ENCODE peak calls at places on chromosomes 3 and 15, in eight cellular contexts. G is naive thymus-derived CD4-positive, alpha-beta T cell; J is right cardiac atrium; B is CD8-positive, alpha-beta memory T cell; S is breast epithelium; X is PC-3; O is tibial artery; Q is heart left ventricle. I is an unnamed sample.

GRCh38 chr3:124034016-124034808 is 42.3 kb upstream of the ROPN1 start:
- DNase-seq in G (peak), J (peak), B (no peak), S (no peak), X (peak), O (no peak), Q (peak), I (no peak)

GRCh38 chr3:127034195-127034989 is 51.5 kb downstream of the PLXNA1 start:
- DNase-seq in G (no peak), J (peak), B (no peak), S (no peak), X (no peak), O (no peak), Q (no peak), I (peak)

GRCh38 chr3:19881036-19881435 is 53.0 kb downstream of the EFHB start:
- DNase-seq in G (no peak), J (no peak), B (no peak), S (no peak), X (no peak), O (no peak), Q (no peak), I (no peak)

GRCh38 chr3:71339049-71339448 is 244.5 kb downstream of the FOXP1 start:
- DNase-seq in G (no peak), J (no peak), B (no peak), S (no peak), X (no peak), O (no peak), Q (no peak), I (no peak)

GRCh38 chr15:70014860-70015490 is 82.7 kb downstream of the TLE3 start:
- DNase-seq in G (no peak), J (no peak), B (no peak), S (no peak), X (no peak), O (no peak), Q (no peak), I (no peak)

GRCh38 chr15:48563944-48564343 is 81.6 kb downstream of the FBN1 start:
- DNase-seq in G (no peak), J (no peak), B (no peak), S (no peak), X (no peak), O (no peak), Q (no peak), I (no peak)

GRCh38 chr15:26864664-26865191 is 2.1 kb upstream of the GABRA5 start:
- DNase-seq in G (no peak), J (no peak), B (no peak), S (no peak), X (peak), O (no peak), Q (no peak), I (no peak)

GRCh38 chr3:44114142-44114541 is 127.5 kb upstream of the TOPAZ1 start:
- DNase-seq in G (no peak), J (peak), B (peak), S (no peak), X (peak), O (no peak), Q (peak), I (peak)

GRCh38 chr3:109346770-109347295 is 9.5 kb upstream of the DPPA4 start:
- DNase-seq in G (no peak), J (no peak), B (no peak), S (no peak), X (no peak), O (no peak), Q (no peak), I (no peak)

GRCh38 chr3:190338717-190339116 is 16.5 kb upstream of the CLDN1 start:
- DNase-seq in G (no peak), J (no peak), B (no peak), S (no peak), X (peak), O (no peak), Q (no peak), I (no peak)

GRCh38 chr3:107861904-107862303 is 228.9 kb downstream of the CD47 start:
- DNase-seq in G (no peak), J (no peak), B (no peak), S (no peak), X (no peak), O (no peak), Q (no peak), I (no peak)

GRCh38 chr15:96322401-96323249 is 7.9 kb upstream of the NR2F2 start:
- DNase-seq in G (no peak), J (peak), B (no peak), S (no peak), X (peak), O (peak), Q (peak), I (no peak)

GRCh38 chr3:122021811-122022401 is at the start of gene ILDR1:
- DNase-seq in G (no peak), J (no peak), B (no peak), S (peak), X (peak), O (no peak), Q (no peak), I (peak)

GRCh38 chr3:99384596-99384995 is 253.8 kb upstream of the COL8A1 start:
- DNase-seq in G (no peak), J (no peak), B (no peak), S (no peak), X (peak), O (no peak), Q (no peak), I (no peak)

GRCh38 chr15:72229076-72229946 is 1.7 kb downstream of the PKM start:
- DNase-seq in G (peak), J (no peak), B (peak), S (no peak), X (no peak), O (no peak), Q (peak), I (no peak)

GRCh38 chr3:13380991-13381390 is 39.1 kb downstream of the NUP210 start:
- DNase-seq in G (no peak), J (no peak), B (no peak), S (no peak), X (no peak), O (no peak), Q (no peak), I (no peak)

GRCh38 chr3:48594431-48595049 is 589 bp downstream of the COL7A1 start:
- DNase-seq in G (no peak), J (peak), B (no peak), S (no peak), X (no peak), O (no peak), Q (no peak), I (no peak)

GRCh38 chr15:63999177-63999576 is 47.1 kb downstream of the DAPK2 start:
- DNase-seq in G (no peak), J (no peak), B (no peak), S (no peak), X (no peak), O (no peak), Q (no peak), I (no peak)

GRCh38 chr3:61702453-61702852 is 141.1 kb downstream of the PTPRG start:
- DNase-seq in G (no peak), J (no peak), B (no peak), S (no peak), X (no peak), O (no peak), Q (no peak), I (no peak)

GRCh38 chr3:123751478-123751877 is 132.7 kb downstream of the MYLK start:
- DNase-seq in G (no peak), J (no peak), B (no peak), S (no peak), X (no peak), O (no peak), Q (no peak), I (no peak)

GRCh38 chr15:81341351-81341750 is 17.4 kb upstream of the STARD5 start:
- DNase-seq in G (no peak), J (no peak), B (no peak), S (no peak), X (no peak), O (no peak), Q (no peak), I (no peak)

GRCh38 chr3:119524931-119525662 is 26.8 kb downstream of the TIMMDC1 start:
- DNase-seq in G (no peak), J (no peak), B (no peak), S (no peak), X (peak), O (no peak), Q (no peak), I (no peak)

GRCh38 chr15:85330941-85331588 is 49.3 kb upstream of the AKAP13 start:
- DNase-seq in G (peak), J (peak), B (peak), S (peak), X (peak), O (peak), Q (peak), I (peak)

GRCh38 chr3:126114406-126115386 is 30.8 kb upstream of the SLC41A3 start:
- DNase-seq in G (no peak), J (no peak), B (no peak), S (peak), X (no peak), O (peak), Q (no peak), I (peak)

GRCh38 chr3:15241341-15241740 is 35.3 kb downstream of the CAPN7 start:
- DNase-seq in G (peak), J (peak), B (peak), S (no peak), X (peak), O (peak), Q (no peak), I (no peak)

GRCh38 chr3:139774570-139775302 is 97.0 kb upstream of the NMNAT3 start:
- DNase-seq in G (no peak), J (no peak), B (no peak), S (no peak), X (no peak), O (no peak), Q (no peak), I (no peak)

GRCh38 chr15:93250905-93251304 is 161.9 kb upstream of the RGMA start:
- DNase-seq in G (no peak), J (no peak), B (no peak), S (no peak), X (no peak), O (no peak), Q (peak), I (peak)

GRCh38 chr15:39588531-39589192 is 7.8 kb downstream of the THBS1 start:
- DNase-seq in G (no peak), J (no peak), B (no peak), S (no peak), X (peak), O (no peak), Q (no peak), I (no peak)

GRCh38 chr15:45386420-45386819 is 8.1 kb upstream of the GATM start:
- DNase-seq in G (no peak), J (peak), B (no peak), S (no peak), X (no peak), O (no peak), Q (peak), I (peak)
- H3K27ac ChIP-seq in G (no peak), J (peak), B (no peak), S (peak), X (no peak), O (peak), Q (peak), I (peak)

DNA sequence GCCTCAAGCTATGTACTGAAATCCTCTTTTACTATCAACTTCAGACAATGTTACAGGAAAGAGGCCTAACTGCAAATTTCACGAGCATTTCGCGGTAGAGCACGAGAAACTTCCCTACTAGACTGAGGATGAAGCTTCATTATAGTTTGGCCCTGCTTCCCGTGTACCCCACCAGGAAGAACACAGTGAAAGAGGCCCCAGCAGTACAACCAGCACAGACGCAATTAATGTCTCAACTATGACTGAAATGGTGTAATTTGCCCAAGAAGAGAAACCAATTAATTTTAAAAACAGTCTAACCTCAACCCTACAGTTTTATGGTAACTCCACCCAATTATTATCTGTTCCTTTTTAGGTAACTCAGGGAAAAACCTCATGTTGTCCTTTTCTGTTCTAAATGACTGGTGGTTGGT is 12.1 kb downstream of the CHSY1 start:
- DNase-seq in G (no peak), J (no peak), B (no peak), S (no peak), X (no peak), O (no peak), Q (no peak), I (no peak)
- H3K27ac ChIP-seq in G (no peak), J (no peak), B (no peak), S (peak), X (no peak), O (no peak), Q (no peak), I (no peak)

DNA sequence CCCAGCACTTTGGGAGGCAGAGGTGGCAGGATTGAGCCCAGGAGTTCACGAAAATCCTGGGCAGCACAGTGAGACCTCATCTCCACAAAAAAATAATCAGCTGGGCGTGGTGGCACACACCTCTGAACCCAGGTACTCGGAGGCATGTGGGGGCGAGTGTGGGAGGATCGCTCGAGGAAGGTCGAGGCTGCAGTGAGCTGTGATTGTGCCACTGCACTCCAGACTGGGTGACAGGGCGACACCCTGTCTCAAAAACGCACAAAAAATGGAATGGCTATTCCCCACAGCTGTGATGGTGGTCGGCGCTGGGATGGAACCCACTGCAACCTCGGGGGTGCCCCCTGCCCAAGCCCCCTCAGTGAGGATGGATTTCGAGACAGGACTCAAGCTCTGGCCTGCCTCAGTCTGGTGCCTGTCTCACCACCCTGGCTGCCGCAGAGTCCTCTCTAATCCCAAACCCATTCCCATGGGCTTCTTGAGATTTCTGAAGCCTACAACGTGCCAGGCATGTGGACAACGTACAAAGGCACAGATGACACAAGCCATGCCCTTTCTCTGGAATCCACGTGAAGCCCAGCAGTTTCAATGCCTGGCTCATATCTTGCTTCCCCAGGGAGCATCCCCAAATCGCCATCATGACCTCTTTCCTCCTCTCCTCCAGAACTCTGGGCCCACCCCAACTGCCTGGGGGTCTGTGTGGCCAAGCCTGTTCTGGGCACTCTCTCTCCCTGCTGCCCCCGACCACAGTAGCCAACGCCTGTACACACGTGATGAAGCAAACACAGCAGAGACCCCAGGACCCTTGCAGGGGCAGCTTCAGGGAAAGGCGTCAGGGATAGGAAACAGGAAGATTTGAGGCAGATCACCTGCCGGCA is 32.4 kb downstream of the ADAMTS17 start:
- DNase-seq in G (no peak), J (no peak), B (no peak), S (no peak), X (no peak), O (no peak), Q (no peak), I (no peak)
- H3K27ac ChIP-seq in G (no peak), J (no peak), B (no peak), S (peak), X (no peak), O (peak), Q (peak), I (no peak)

DNA sequence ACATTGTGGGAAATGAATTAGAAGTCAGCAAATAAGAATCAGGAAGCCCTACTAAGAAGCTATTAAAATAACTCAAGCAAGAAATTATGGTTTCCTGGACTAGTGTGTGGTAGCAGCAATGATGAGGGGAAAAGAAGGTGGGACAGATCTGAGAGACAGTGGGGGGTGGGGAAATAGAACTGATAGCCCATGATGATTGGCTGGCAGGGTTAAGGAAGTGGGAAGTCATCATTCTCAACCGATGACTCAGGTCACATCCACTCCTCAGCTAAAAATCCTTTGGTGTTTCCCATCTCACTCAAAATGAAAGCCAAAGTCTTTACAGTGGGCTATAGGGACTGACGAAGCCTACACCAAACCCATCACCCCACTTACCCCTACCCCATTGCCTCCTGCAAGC is 153.9 kb upstream of the ARHGEF26 start:
- DNase-seq in G (no peak), J (no peak), B (no peak), S (no peak), X (peak), O (no peak), Q (no peak), I (no peak)
- H3K27ac ChIP-seq in G (no peak), J (no peak), B (no peak), S (no peak), X (no peak), O (no peak), Q (no peak), I (no peak)